ENCODE peak calls at places on chromosomes 11 and 22, in nine cellular contexts. Q is kidney, O is left lung, Y is A549, J is cardiac muscle cell, V is GM23338, W is HCT116, S is prostate gland, C is transverse colon. I is an unnamed sample. For H3K4me1, the result is how much of the 10 kb centered on the place peaks cover.

GRCh38 chr22:38172016-38172431 is 9.6 kb downstream of the PLA2G6 start:
- DNase-seq in W (no peak), O (no peak), C (no peak), S (no peak), V (no peak), J (no peak), Q (peak), Y (no peak), I (no peak)

GRCh38 chr11:11731311-11732083 is 109.7 kb upstream of the GALNT18 start:
- DNase-seq in Y (no peak), S (no peak), O (no peak), Q (no peak), J (peak), V (no peak), C (no peak), W (peak), I (no peak)

GRCh38 chr22:36506637-36507517 is at the start of gene FOXRED2:
- DNase-seq in O (peak), W (no peak), Y (peak), C (peak), J (peak), Q (peak), S (peak), V (peak), I (peak)

GRCh38 chr11:12930850-12931249 is 78.3 kb upstream of the RASSF10 start:
- DNase-seq in Q (no peak), C (no peak), W (no peak), S (no peak), J (no peak), Y (no peak), V (peak), O (no peak), I (no peak)

GRCh38 chr11:10476927-10477689 is 22.0 kb downstream of the AMPD3 start:
- DNase-seq in O (no peak), J (no peak), Y (no peak), V (no peak), W (no peak), C (no peak), Q (no peak), S (no peak), I (no peak)

GRCh38 chr11:94130589-94131362 is 2.1 kb downstream of the PANX1 start:
- DNase-seq in Q (no peak), W (no peak), S (no peak), Y (no peak), V (no peak), J (peak), C (no peak), O (peak), I (no peak)

GRCh38 chr11:83002047-83002446 is 69.7 kb downstream of the RAB30 start:
- DNase-seq in W (no peak), V (peak), S (no peak), Q (no peak), Y (no peak), O (no peak), C (no peak), J (peak), I (no peak)

GRCh38 chr22:42758929-42759629 is 38.4 kb upstream of the A4GALT start:
- DNase-seq in C (no peak), S (no peak), J (peak), W (no peak), Y (no peak), V (peak), O (no peak), Q (no peak), I (no peak)

GRCh38 chr22:49577168-49578060 is 250.3 kb downstream of the BRD1 start:
- DNase-seq in V (no peak), Q (peak), O (no peak), S (no peak), C (peak), W (no peak), J (no peak), Y (no peak), I (peak)

GRCh38 chr11:65899356-65900124 is 648 bp downstream of the FOSL1 start:
- DNase-seq in C (peak), Y (peak), Q (peak), W (no peak), V (peak), J (peak), S (no peak), O (peak), I (peak)

GRCh38 chr11:6607190-6607635 is 3.6 kb downstream of the ILK start:
- DNase-seq in V (no peak), Y (no peak), W (no peak), C (no peak), Q (no peak), J (no peak), S (no peak), O (no peak), I (no peak)

GRCh38 chr11:112795896-112796686 is 165.1 kb upstream of the NCAM1 start:
- DNase-seq in Y (no peak), J (no peak), V (no peak), Q (peak), S (no peak), W (no peak), O (no peak), C (no peak), I (no peak)

GRCh38 chr11:128323381-128323780 is 264.0 kb downstream of the ETS1 start:
- DNase-seq in Q (no peak), W (no peak), C (peak), S (no peak), J (peak), O (no peak), V (peak), Y (no peak), I (no peak)

GRCh38 chr11:130403301-130403804 is 25.1 kb downstream of the ADAMTS8 start:
- DNase-seq in V (peak), J (peak), O (no peak), S (no peak), Y (no peak), C (peak), Q (no peak), W (no peak), I (peak)

GRCh38 chr11:3738241-3738640 is 59.1 kb downstream of the NUP98 start:
- DNase-seq in W (no peak), O (no peak), C (no peak), Y (no peak), V (no peak), J (peak), Q (no peak), S (no peak), I (no peak)

GRCh38 chr11:95371147-95371546 is 140.1 kb upstream of the SESN3 start:
- DNase-seq in O (no peak), V (no peak), C (no peak), S (no peak), J (no peak), Y (no peak), Q (no peak), W (no peak), I (no peak)

DNA sequence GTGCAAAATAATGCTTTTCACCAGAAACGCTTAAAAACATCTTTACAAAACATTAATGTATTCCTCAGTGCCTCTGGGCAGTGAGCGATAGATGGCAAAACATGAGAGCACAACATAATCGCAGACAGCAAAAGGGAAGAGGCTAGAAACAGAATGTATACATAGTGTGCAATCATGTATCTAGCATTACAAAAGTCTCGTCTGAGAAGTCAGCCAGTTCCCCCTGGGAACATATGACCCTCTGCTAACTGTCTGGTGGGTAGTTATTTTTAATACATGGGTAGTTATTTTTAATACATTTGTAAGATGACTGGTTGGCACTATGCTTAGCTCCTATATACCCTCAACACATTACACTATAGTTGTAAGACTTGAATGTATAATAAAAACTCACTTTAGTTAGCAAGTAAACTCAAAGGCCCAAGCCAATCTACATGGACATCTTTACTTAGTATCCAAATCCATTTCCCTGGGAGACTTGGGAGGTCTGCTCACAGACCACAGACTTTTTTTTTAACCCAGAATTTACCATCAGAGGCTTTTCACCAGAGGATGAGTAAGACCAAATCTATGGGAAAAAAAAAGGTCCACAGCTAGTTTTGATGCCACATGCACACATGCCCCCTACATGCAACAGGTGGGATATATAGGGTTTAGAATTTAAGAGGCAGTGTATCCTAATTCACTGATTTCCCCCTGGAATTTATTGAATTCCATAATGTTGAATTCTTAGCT is 71.7 kb downstream of the AMBRA1 start:
- DNase-seq in Y (no peak), Q (no peak), W (no peak), O (no peak), C (no peak), V (peak), J (peak), S (no peak), I (no peak)
- TF ChIP-seq CTCF in Y (no peak), Q (no peak), W (no peak), O (no peak), C (no peak), V (peak), J (peak), S (no peak), I (peak)

DNA sequence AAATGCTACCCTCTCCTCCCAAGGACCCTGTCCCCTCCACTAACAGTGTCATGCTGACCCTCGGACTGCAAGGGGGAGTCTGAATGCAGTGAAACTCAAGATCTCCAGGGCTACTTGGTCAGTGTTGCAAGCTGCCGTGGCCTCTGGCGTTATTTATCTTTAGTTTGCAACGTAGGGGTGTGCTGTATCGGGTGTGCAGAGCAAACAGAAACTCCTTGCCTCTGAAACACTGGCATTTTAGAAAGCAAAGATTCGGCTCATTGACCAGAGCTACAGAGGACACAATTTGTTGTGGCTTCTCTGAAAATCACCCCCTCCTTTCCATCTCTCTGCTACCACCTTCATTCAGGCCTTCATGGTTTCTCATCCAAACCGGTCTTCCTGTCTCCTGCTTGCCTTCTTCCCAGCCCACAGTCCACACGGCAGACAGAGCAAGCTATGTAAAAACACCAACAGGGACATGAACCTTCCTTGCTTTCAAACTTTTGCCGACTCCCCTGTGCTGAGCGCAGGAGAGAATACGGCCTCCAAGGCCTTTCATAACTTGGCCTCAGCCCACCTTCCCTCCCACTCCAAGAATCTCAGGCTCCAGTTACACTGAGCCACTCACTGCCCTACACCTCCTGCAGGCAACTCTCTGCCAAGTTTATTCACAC is 14.9 kb downstream of the FZD4 start:
- DNase-seq in W (no peak), V (peak), Q (no peak), J (peak), O (no peak), C (peak), S (peak), Y (no peak), I (peak)
- H3K4me1 ChIP-seq in W (under half), V (under half), Q (under half), J (half or more), O (under half), C (under half), S (under half), Y (under half), I (under half)

GRCh38 chr22:23533328-23533762 is 46.7 kb downstream of the IGLL1 start:
- DNase-seq in J (peak), V (peak), Y (peak), C (no peak), S (no peak), O (peak), Q (peak), W (no peak), I (peak)

GRCh38 chr22:23534851-23535717 is 45.0 kb downstream of the IGLL1 start:
- DNase-seq in O (peak), V (no peak), C (no peak), W (no peak), S (no peak), J (no peak), Y (no peak), Q (peak), I (peak)

GRCh38 chr22:23532756-23533155 is 47.3 kb downstream of the IGLL1 start:
- DNase-seq in Y (no peak), C (no peak), S (no peak), Q (peak), O (peak), J (no peak), W (no peak), V (no peak), I (peak)

GRCh38 chr22:23534201-23534850 is 45.8 kb downstream of the IGLL1 start:
- DNase-seq in S (no peak), W (no peak), C (no peak), V (no peak), Y (no peak), Q (peak), J (peak), O (no peak), I (no peak)

GRCh38 chr22:23533771-23534191 is 46.3 kb downstream of the IGLL1 start:
- DNase-seq in Y (no peak), C (no peak), O (no peak), S (no peak), V (peak), J (peak), Q (peak), W (no peak), I (peak)
- H3K4me3 ChIP-seq in Y (no peak), C (no peak), O (no peak), S (no peak), V (peak), J (no peak), Q (no peak), W (no peak), I (no peak)

GRCh38 chr11:67482736-67483497 is at the start of gene AIP:
- DNase-seq in Y (peak), O (peak), C (peak), V (peak), Q (peak), J (peak), W (peak), S (peak), I (peak)
- TF ChIP-seq CTCF in Y (no peak), O (no peak), C (peak), V (no peak), Q (no peak), J (peak), W (peak), S (no peak), I (peak)

GRCh38 chr22:40056163-40056958 is 61.6 kb downstream of the FAM83F start:
- DNase-seq in S (no peak), C (no peak), O (no peak), Q (no peak), W (no peak), J (no peak), Y (no peak), V (no peak), I (no peak)

GRCh38 chr22:40057652-40058051 is 62.9 kb downstream of the FAM83F start:
- DNase-seq in Q (no peak), S (no peak), W (no peak), V (no peak), J (no peak), C (no peak), O (no peak), Y (no peak), I (no peak)

GRCh38 chr22:40055143-40055926 is 60.6 kb downstream of the FAM83F start:
- DNase-seq in J (no peak), O (no peak), S (no peak), Y (no peak), V (no peak), Q (no peak), C (no peak), W (no peak), I (no peak)

GRCh38 chr22:40054486-40054885 is 59.7 kb downstream of the FAM83F start:
- DNase-seq in S (no peak), J (no peak), Q (no peak), C (no peak), O (no peak), W (no peak), V (no peak), Y (no peak), I (no peak)

GRCh38 chr22:40058265-40058664 is 63.5 kb downstream of the FAM83F start:
- DNase-seq in Q (no peak), O (no peak), C (no peak), V (peak), W (no peak), S (no peak), J (no peak), Y (no peak), I (no peak)
- H3K4me1 ChIP-seq in Q (under half), O (under half), C (under half), V (half or more), W (under half), S (under half), J (under half), Y (under half), I (under half)